ENCODE peak calls at places on chromosomes 7 and 10, in six cellular contexts. V is ascending aorta; S is HFFc6; Q is CD4-positive, alpha-beta T cell; I is lower lobe of right lung; C is epithelial cell of esophagus. R is an unnamed sample.

GRCh38 chr10:49109669-49110335 is 5.5 kb downstream of the VSTM4 start:
- DNase-seq in Q (no peak), S (no peak), I (peak; percentile 59), C (no peak), V (no peak), R (no peak)

GRCh38 chr10:91198781-91199180 is 21.7 kb upstream of the PCGF5 start:
- DNase-seq in I (no peak), S (peak; percentile 20), C (peak; percentile 29), Q (no peak), V (no peak), R (peak; percentile 64)

GRCh38 chr7:142002179-142002578 is 6.5 kb downstream of the MGAM start:
- DNase-seq in S (no peak), I (no peak), V (no peak), C (peak; percentile 30), Q (no peak), R (no peak)

GRCh38 chr7:27242046-27242579 is 489 bp upstream of the EVX1 start:
- DNase-seq in Q (no peak), V (no peak), C (no peak), S (no peak), I (no peak), R (no peak)

GRCh38 chr10:325282-325681 is 190.0 kb downstream of the ZMYND11 start:
- DNase-seq in Q (no peak), I (no peak), C (no peak), S (no peak), V (no peak), R (no peak)

GRCh38 chr7:2529161-2530075 is 9.8 kb downstream of the LFNG start:
- DNase-seq in S (peak; percentile 40), Q (no peak), C (peak; percentile 35), I (peak; percentile 90), V (peak; percentile 56), R (peak; percentile 80)

GRCh38 chr7:112202819-112203218 is 3.4 kb downstream of the DOCK4 start:
- DNase-seq in V (no peak), C (peak; percentile 49), S (no peak), Q (no peak), I (peak; percentile 59), R (no peak)

GRCh38 chr7:101222275-101222830 is 4.4 kb downstream of the ZNHIT1 start:
- DNase-seq in S (no peak), C (no peak), I (no peak), Q (no peak), V (no peak), R (no peak)

GRCh38 chr7:113804475-113805130 is 114.2 kb downstream of the PPP1R3A start:
- DNase-seq in Q (no peak), S (no peak), V (no peak), C (no peak), I (no peak), R (no peak)

GRCh38 chr10:86443936-86444335 is 77.3 kb upstream of the GRID1 start:
- DNase-seq in Q (no peak), S (peak; percentile 7), I (no peak), V (no peak), C (peak; percentile 63), R (no peak)

GRCh38 chr7:93719546-93719945 is 145.0 kb upstream of the CALCR start:
- DNase-seq in S (peak; percentile 15), Q (no peak), I (no peak), C (peak; percentile 8), V (no peak), R (no peak)

GRCh38 chr7:155002411-155003214 is at the start of gene PAXIP1:
- DNase-seq in I (peak; percentile 62), V (no peak), Q (no peak), C (peak; percentile 45), S (no peak), R (peak; percentile 93)

GRCh38 chr7:155001756-155002410 is 1.0 kb downstream of the PAXIP1 start:
- DNase-seq in V (no peak), C (no peak), I (no peak), Q (no peak), S (peak; percentile 2), R (peak; percentile 45)

GRCh38 chr7:155003215-155003999 is 483 bp upstream of the PAXIP1 start:
- DNase-seq in S (peak; percentile 46), V (peak; percentile 18), C (peak; percentile 81), Q (peak; percentile 74), I (peak; percentile 84), R (peak; percentile 99)

GRCh38 chr7:154998481-154998880 is 4.4 kb downstream of the PAXIP1 start:
- DNase-seq in V (no peak), I (no peak), Q (no peak), C (no peak), S (no peak), R (no peak)

DNA sequence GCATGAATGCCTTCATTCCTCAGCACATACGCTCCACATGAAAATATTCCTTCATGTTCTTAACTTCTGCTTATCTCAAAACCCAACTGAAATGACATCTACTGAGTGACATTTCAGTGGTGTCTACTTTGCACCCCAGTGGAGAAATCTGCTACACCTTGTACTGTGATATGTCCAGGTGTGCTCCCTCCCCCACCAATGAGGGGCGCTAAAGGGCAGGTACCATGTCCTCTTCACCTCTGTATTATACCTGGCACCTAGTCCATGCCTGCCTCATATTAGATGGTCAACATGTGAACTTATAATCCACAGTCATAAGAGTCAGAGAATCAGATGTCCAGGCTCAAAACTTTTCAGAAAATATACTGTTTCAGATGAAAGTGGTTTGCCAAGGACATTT is 2.1 kb downstream of the PAXIP1 start:
- DNase-seq in C (peak; percentile 10), V (no peak), S (no peak), I (no peak), Q (no peak), R (no peak)
- TF ChIP-seq CTCF in C (peak; percentile 20), V (no peak), S (peak; percentile 26), I (no peak), Q (no peak), R (no peak)

GRCh38 chr10:44043646-44044368 is 341.1 kb downstream of the CXCL12 start:
- DNase-seq in S (no peak), C (no peak), I (no peak), V (no peak), Q (no peak), R (no peak)

GRCh38 chr10:44045020-44045419 is 339.9 kb downstream of the CXCL12 start:
- DNase-seq in C (no peak), S (no peak), V (no peak), Q (no peak), I (no peak), R (no peak)

GRCh38 chr10:44042926-44043602 is 341.8 kb downstream of the CXCL12 start:
- DNase-seq in S (no peak), V (no peak), C (no peak), Q (no peak), I (no peak), R (no peak)

GRCh38 chr10:44046605-44047004 is 338.3 kb downstream of the CXCL12 start:
- DNase-seq in Q (no peak), S (peak; percentile 80), I (no peak), C (peak; percentile 19), V (no peak), R (no peak)

DNA sequence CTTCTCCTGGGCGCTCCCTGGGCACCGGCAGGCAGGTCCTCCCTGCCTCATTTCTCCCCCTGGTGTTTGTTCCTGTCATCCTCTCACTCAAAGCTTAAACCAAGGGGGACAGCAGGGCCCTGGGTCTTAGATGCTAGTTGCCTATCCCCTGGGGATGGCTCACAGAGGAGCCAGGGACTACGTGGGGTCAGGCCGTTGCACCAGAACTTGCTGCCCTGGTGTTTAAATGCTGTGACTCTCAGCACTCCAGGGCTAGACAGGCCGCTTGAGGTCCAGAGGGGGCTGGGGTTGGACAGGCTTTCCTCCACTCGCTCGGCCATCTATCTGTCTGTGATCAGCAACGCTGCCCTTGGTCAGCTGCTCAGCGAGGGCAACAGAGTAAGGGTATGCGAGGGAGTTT is 340.3 kb downstream of the CXCL12 start:
- DNase-seq in S (no peak), Q (no peak), C (no peak), V (no peak), I (no peak), R (no peak)
- TF ChIP-seq CTCF in S (peak; percentile 24), Q (no peak), C (no peak), V (no peak), I (no peak), R (no peak)

DNA sequence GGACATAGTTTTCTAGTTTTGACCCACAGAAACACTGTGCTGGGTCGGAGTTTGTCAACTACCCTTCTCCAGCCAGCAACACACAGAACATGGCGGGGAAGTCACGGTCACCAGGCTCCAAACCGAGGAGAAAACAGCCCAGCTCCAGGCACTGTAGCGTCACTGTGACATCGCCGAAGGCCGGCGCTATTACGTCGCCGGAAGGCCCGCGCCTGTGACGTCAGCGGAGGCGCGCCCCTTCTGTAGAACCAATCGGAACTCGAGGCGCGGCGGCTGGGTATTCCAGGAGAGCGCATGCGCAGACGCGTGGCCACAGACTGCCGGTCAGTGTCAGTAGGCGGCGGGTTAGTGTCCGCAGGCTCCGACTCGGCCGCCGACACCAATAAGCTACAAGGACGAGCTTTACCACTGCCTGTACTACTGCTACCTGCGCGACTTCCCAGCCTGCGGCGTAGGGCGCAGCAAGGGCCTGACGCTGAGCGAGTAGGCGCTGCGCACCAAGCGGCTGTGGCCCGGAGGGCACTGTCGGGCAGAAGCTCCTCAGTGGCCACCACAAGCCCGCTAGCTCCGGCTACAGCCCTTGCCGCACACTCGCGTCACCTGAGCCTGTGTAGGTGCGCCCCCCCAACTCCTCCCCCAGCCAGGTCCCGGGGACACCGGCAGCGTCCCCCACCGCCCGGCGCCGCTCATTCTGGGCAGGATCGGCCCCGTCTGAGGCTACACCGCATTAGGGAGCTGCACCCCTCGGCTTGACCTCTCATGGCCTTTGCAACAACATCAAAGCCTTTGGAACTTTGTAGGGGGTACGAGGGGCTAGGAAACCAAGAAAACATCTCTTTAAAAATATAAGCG is 35.1 kb upstream of the SRRM3 start:
- DNase-seq in C (peak; percentile 92), S (peak; percentile 85), Q (peak; percentile 84), V (peak; percentile 88), I (peak; percentile 99), R (peak; percentile 93)
- TF ChIP-seq CTCF in C (peak; percentile 23), S (peak; percentile 14), Q (no peak), V (peak; percentile 12), I (peak; percentile 33), R (no peak)

GRCh38 chr7:103752995-103753394 is 236.5 kb downstream of the RELN start:
- DNase-seq in I (no peak), Q (no peak), C (peak; percentile 59), S (no peak), V (no peak), R (no peak)
- TF ChIP-seq CTCF in I (no peak), Q (no peak), C (peak; percentile 32), S (peak; percentile 33), V (no peak), R (no peak)